ENCODE peak calls at places on chromosomes 11 and 22, in ten cellular contexts. P is fibroblast of lung, T is AG04450, Y is colonic mucosa, I is A673, B is heart left ventricle, W is gastrocnemius medialis, O is tibial artery, R is body of pancreas, K is lower lobe of right lung. V is an unnamed sample. For H3K9me3, the result is how much of the 10 kb centered on the place peaks cover.

GRCh38 chr22:45064313-45065268 is 54.8 kb upstream of the PHF21B start:
- DNase-seq in P (peak), T (peak), Y (no peak), I (no peak), B (no peak), W (no peak), O (no peak), R (no peak), K (no peak), V (no peak)

GRCh38 chr22:38699143-38699542 is 1.6 kb downstream of the JOSD1 start:
- DNase-seq in P (no peak), T (no peak), Y (no peak), I (no peak), B (no peak), W (no peak), O (no peak), R (no peak), K (no peak), V (no peak)

GRCh38 chr22:48605856-48606255 is 1221.8 kb downstream of the BRD1 start:
- DNase-seq in P (no peak), T (no peak), Y (no peak), I (no peak), B (no peak), W (no peak), O (no peak), R (peak), K (no peak), V (no peak)

GRCh38 chr22:24521791-24522245 is 26.7 kb downstream of the UPB1 start:
- DNase-seq in P (peak), T (no peak), Y (peak), I (peak), B (no peak), W (no peak), O (no peak), R (peak), K (peak), V (no peak)

GRCh38 chr11:117479372-117479771 is 151.7 kb downstream of the CEP164 start:
- DNase-seq in P (no peak), T (no peak), Y (no peak), I (peak), B (no peak), W (no peak), O (no peak), R (peak), K (no peak), V (no peak)

GRCh38 chr11:126573325-126574076 is 218.0 kb downstream of the ST3GAL4 start:
- DNase-seq in P (no peak), T (no peak), Y (no peak), I (peak), B (no peak), W (no peak), O (no peak), R (no peak), K (no peak), V (no peak)

GRCh38 chr11:15563054-15563453 is 448.3 kb downstream of the INSC start:
- DNase-seq in P (no peak), T (no peak), Y (no peak), I (no peak), B (no peak), W (no peak), O (no peak), R (no peak), K (no peak), V (no peak)

GRCh38 chr11:131546218-131546895 is 175.9 kb downstream of the NTM start:
- DNase-seq in P (no peak), T (no peak), Y (no peak), I (no peak), B (no peak), W (no peak), O (no peak), R (no peak), K (no peak), V (no peak)

GRCh38 chr11:99814021-99814420 is 793.3 kb downstream of the CNTN5 start:
- DNase-seq in P (no peak), T (no peak), Y (no peak), I (no peak), B (no peak), W (no peak), O (no peak), R (no peak), K (no peak), V (no peak)

GRCh38 chr11:115724709-115725108 is 220.5 kb upstream of the CADM1 start:
- DNase-seq in P (no peak), T (peak), Y (no peak), I (no peak), B (no peak), W (no peak), O (no peak), R (no peak), K (no peak), V (no peak)

GRCh38 chr11:85886089-85887056 is 31.2 kb downstream of the CCDC83 start:
- DNase-seq in P (peak), T (no peak), Y (no peak), I (no peak), B (no peak), W (no peak), O (no peak), R (no peak), K (no peak), V (no peak)

GRCh38 chr11:68372114-68372513 is 59.7 kb downstream of the LRP5 start:
- DNase-seq in P (no peak), T (no peak), Y (no peak), I (no peak), B (no peak), W (no peak), O (peak), R (no peak), K (no peak), V (no peak)
- H3K4me3 ChIP-seq in P (no peak), T (no peak), Y (no peak), I (no peak), B (no peak), W (no peak), O (no peak), R (no peak), K (no peak), V (no peak)

GRCh38 chr11:67539588-67539987 is 16.3 kb upstream of the CABP2 start:
- DNase-seq in P (no peak), T (no peak), Y (no peak), I (peak), B (no peak), W (no peak), O (no peak), R (no peak), K (no peak), V (no peak)

GRCh38 chr11:67542971-67543370 is 19.7 kb upstream of the CABP2 start:
- DNase-seq in P (no peak), T (no peak), Y (peak), I (no peak), B (no peak), W (no peak), O (no peak), R (no peak), K (no peak), V (no peak)

GRCh38 chr11:67538823-67539505 is 15.7 kb upstream of the CABP2 start:
- DNase-seq in P (no peak), T (no peak), Y (no peak), I (no peak), B (no peak), W (no peak), O (no peak), R (no peak), K (no peak), V (no peak)

GRCh38 chr11:67542169-67542568 is 18.9 kb upstream of the CABP2 start:
- DNase-seq in P (no peak), T (no peak), Y (no peak), I (no peak), B (no peak), W (no peak), O (no peak), R (no peak), K (no peak), V (no peak)

DNA sequence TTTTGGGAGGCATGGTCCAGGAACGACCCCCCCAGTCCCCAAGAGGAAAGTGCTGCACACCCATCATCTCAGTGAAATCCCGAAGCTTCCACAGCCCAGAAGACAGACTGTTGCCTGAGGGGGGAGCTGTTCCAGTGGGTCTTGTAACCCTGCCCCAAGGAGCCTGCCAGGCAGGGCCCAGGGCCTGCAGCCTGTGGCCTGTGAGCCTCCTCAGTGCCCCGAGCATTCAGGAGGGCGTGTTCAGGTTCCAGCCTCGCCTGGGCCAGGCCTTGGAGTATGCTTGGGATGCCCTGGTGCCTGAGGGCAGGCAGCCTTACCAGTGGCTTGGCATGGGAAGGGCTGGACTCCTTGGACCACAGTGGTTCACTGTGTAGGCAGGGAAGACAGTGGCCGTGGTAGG is 18.0 kb upstream of the CABP2 start:
- DNase-seq in P (no peak), T (no peak), Y (no peak), I (no peak), B (no peak), W (no peak), O (no peak), R (no peak), K (no peak), V (no peak)
- TF ChIP-seq CTCF in P (no peak), T (no peak), Y (no peak), I (no peak), B (no peak), W (no peak), O (no peak), R (no peak), K (no peak), V (no peak)

DNA sequence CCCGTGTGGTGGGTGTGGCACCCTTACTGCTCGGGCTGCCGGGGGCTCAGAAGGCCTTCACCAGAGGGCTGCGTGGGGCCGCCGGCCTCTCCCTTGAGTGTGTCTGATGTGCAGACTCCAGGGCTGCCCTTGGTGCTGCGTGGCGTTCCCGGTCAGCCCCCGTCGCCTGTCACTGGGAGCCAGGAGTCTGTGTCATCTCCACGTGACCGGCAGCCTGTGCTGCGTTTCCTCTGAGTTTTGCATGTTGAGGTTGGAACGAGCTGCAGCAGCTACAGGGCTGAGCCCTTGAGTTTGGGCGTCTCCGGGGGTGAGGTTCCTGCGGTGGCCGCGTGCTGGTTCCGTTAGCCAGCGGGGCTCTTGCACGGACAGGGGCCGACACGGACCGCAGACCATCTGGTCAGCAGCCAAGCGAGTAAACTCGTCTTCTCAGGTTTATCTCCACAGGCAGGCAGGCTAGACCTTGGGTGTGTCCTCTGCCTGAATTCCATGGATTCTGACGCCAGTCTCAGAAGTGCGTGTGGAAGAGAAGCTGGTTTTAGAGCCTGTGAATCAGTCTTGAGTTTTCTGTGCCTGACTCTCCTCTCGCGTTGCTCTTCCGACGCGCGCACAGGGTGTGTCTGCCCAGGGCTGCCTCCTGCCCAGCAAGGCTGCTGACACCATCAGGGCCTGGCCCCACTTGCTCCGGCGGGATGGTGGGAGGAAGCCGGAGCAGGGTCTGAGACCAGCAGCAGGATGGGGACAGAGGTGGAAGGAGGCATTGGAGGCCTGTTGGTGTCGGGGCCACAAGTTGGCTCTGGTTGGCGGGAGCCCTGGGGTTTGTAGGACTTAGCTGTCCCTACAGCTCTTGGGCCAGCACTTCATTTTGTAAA is 10.5 kb downstream of the PTDSS2 start:
- DNase-seq in P (no peak), T (no peak), Y (no peak), I (no peak), B (peak), W (no peak), O (no peak), R (no peak), K (peak), V (peak)
- H3K9me3 ChIP-seq in P (under half), T (under half), Y (under half), I (under half), B (under half), W (under half), O (under half), R (under half), K (under half), V (under half)

GRCh38 chr22:49824936-49825335 is 2.7 kb downstream of the BRD1 start:
- DNase-seq in P (no peak), T (no peak), Y (no peak), I (no peak), B (no peak), W (no peak), O (no peak), R (no peak), K (peak), V (no peak)
- H3K4me3 ChIP-seq in P (no peak), T (no peak), Y (no peak), I (peak), B (peak), W (peak), O (peak), R (no peak), K (peak), V (no peak)

DNA sequence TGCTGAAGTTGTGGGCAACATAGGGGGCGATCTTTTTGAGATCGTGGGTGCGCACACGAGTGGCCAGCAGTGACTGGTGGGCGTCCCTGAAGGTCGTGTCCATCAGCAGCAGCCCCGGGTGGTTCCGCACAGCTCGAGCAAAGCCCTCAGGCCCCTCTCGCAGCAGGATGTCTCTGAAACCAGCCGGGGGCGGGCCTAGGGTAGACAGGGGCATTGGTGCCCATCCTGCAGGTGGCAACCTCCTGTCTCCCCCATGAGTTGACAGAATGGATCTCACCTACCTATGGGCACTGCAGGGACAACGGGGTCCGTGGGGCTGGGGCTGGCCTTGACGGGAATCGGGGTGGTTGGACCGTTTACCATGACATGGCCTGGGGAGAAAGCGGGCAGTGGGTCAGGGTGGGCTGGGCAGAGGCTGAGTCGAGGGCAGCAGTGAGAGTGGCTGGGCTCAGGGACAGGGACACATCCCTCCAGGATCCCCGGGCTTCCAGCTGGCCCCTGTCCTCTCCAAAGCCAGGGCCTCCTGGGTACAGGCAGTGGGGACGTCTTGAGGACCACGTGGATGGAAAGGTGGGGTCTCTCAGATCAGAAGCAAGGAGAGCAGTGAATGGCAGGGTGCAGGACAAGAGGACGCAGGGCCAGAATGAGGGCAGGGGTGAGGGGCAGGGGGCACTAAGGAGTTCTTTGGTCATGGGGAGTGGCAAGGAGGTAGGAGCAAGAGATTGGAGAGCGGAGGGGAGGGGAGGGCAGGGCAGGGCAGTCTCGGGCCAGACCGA is 4.2 kb upstream of the LRFN4 start:
- DNase-seq in P (no peak), T (no peak), Y (no peak), I (no peak), B (no peak), W (no peak), O (peak), R (no peak), K (peak), V (no peak)
- TF ChIP-seq CTCF in P (no peak), T (no peak), Y (no peak), I (no peak), B (no peak), W (no peak), O (no peak), R (no peak), K (no peak), V (no peak)

GRCh38 chr22:47328550-47329243 is 566.2 kb downstream of the TBC1D22A start:
- DNase-seq in P (peak), T (peak), Y (no peak), I (peak), B (no peak), W (no peak), O (no peak), R (no peak), K (no peak), V (peak)

GRCh38 chr22:47324435-47324990 is 562.1 kb downstream of the TBC1D22A start:
- DNase-seq in P (no peak), T (no peak), Y (no peak), I (no peak), B (no peak), W (no peak), O (no peak), R (no peak), K (no peak), V (no peak)

GRCh38 chr22:47329727-47330653 is 567.5 kb downstream of the TBC1D22A start:
- DNase-seq in P (no peak), T (no peak), Y (no peak), I (no peak), B (no peak), W (no peak), O (no peak), R (no peak), K (no peak), V (no peak)

GRCh38 chr22:47325249-47325648 is 562.8 kb downstream of the TBC1D22A start:
- DNase-seq in P (no peak), T (no peak), Y (no peak), I (no peak), B (no peak), W (no peak), O (no peak), R (no peak), K (no peak), V (no peak)

DNA sequence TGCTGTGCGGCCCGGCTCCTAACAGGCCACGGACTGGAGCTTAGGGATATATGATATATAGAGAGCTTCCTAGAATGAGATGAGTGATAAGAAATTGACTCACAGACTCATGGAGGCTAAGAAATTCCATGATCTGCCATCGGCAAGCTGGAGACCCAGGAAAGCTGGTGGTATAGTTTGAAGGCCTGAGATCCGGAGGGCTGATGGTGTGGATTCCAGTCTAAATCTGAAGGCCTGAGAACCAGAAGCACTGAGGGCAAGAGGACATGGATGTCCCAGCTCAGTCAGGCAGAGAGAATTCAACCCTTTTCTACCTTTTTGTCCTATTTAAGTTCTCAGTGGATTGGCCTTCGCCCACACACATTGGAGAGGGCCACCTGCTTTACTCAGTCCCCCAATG is 564.8 kb downstream of the TBC1D22A start:
- DNase-seq in P (no peak), T (no peak), Y (no peak), I (no peak), B (no peak), W (no peak), O (no peak), R (no peak), K (no peak), V (no peak)
- H3K9me3 ChIP-seq in P (under half), T (under half), Y (under half), I (under half), B (under half), W (under half), O (under half), R (under half), K (under half), V (under half)